ENCODE peak calls at places on chromosomes 6 and 20, in four cellular contexts. One of them, this sample, is unnamed. For H3K27me3 and H3K79me2, the result is how much of the 10 kb centered on the place peaks cover.

GRCh38 chr6:33592595-33593413 is 12.7 kb upstream of the BAK1 start:
- DNase-seq in SK-N-SH: no peak
- DNase-seq in HCT116: no peak
- DNase-seq in fibroblast of lung: peak
- DNase-seq in this sample: peak

GRCh38 chr6:143060354-143060805 is 309 bp upstream of the AIG1 start:
- DNase-seq in fibroblast of lung: peak
- DNase-seq in HCT116: peak
- DNase-seq in SK-N-SH: peak
- DNase-seq in this sample: peak

GRCh38 chr6:38349795-38350194 is 289.9 kb downstream of the BTBD9 start:
- DNase-seq in HCT116: no peak
- DNase-seq in fibroblast of lung: peak
- DNase-seq in SK-N-SH: no peak
- DNase-seq in this sample: peak

GRCh38 chr6:111527367-111527766 is 44.3 kb upstream of the REV3L start:
- DNase-seq in HCT116: no peak
- DNase-seq in fibroblast of lung: no peak
- DNase-seq in SK-N-SH: no peak
- DNase-seq in this sample: no peak

GRCh38 chr6:5813625-5814027 is 193.1 kb downstream of the NRN1 start:
- DNase-seq in fibroblast of lung: no peak
- DNase-seq in HCT116: no peak
- DNase-seq in SK-N-SH: no peak
- DNase-seq in this sample: no peak

GRCh38 chr20:17327185-17327780 is 100.4 kb downstream of the PCSK2 start:
- DNase-seq in SK-N-SH: no peak
- DNase-seq in fibroblast of lung: no peak
- DNase-seq in HCT116: no peak
- DNase-seq in this sample: no peak

GRCh38 chr6:42451146-42451594 is 556 bp downstream of the TRERF1 start:
- DNase-seq in fibroblast of lung: no peak
- DNase-seq in HCT116: no peak
- DNase-seq in SK-N-SH: no peak
- DNase-seq in this sample: no peak

GRCh38 chr20:19207541-19207940 is 4.9 kb upstream of the SLC24A3 start:
- DNase-seq in HCT116: no peak
- DNase-seq in fibroblast of lung: no peak
- DNase-seq in SK-N-SH: no peak
- DNase-seq in this sample: no peak

GRCh38 chr6:16377470-16377869 is 139.1 kb downstream of the GMPR start:
- DNase-seq in HCT116: no peak
- DNase-seq in SK-N-SH: no peak
- DNase-seq in fibroblast of lung: no peak
- DNase-seq in this sample: no peak

GRCh38 chr20:9467995-9468394 is 46.4 kb upstream of the LAMP5 start:
- DNase-seq in SK-N-SH: peak
- DNase-seq in fibroblast of lung: no peak
- DNase-seq in HCT116: no peak
- DNase-seq in this sample: no peak

GRCh38 chr20:59217162-59217561 is 53.5 kb downstream of the ZNF831 start:
- DNase-seq in fibroblast of lung: no peak
- DNase-seq in SK-N-SH: no peak
- DNase-seq in HCT116: no peak
- DNase-seq in this sample: no peak

GRCh38 chr6:34836008-34836407 is 44.1 kb downstream of the BLTP3A start:
- DNase-seq in fibroblast of lung: no peak
- DNase-seq in HCT116: no peak
- DNase-seq in SK-N-SH: no peak
- DNase-seq in this sample: no peak

GRCh38 chr6:84469144-84469543 is 241.7 kb upstream of the CEP162 start:
- DNase-seq in SK-N-SH: no peak
- DNase-seq in fibroblast of lung: no peak
- DNase-seq in HCT116: no peak
- DNase-seq in this sample: no peak

GRCh38 chr6:90028080-90028778 is 134.0 kb downstream of the GJA10 start:
- DNase-seq in SK-N-SH: peak
- DNase-seq in HCT116: no peak
- DNase-seq in fibroblast of lung: peak
- DNase-seq in this sample: no peak

GRCh38 chr6:130933712-130934200 is 106.5 kb downstream of the SMLR1 start:
- DNase-seq in fibroblast of lung: peak
- DNase-seq in HCT116: no peak
- DNase-seq in SK-N-SH: no peak
- DNase-seq in this sample: peak

GRCh38 chr6:7267521-7268091 is 45.4 kb downstream of the SSR1 start:
- DNase-seq in HCT116: peak
- DNase-seq in fibroblast of lung: peak
- DNase-seq in SK-N-SH: peak
- DNase-seq in this sample: peak

DNA sequence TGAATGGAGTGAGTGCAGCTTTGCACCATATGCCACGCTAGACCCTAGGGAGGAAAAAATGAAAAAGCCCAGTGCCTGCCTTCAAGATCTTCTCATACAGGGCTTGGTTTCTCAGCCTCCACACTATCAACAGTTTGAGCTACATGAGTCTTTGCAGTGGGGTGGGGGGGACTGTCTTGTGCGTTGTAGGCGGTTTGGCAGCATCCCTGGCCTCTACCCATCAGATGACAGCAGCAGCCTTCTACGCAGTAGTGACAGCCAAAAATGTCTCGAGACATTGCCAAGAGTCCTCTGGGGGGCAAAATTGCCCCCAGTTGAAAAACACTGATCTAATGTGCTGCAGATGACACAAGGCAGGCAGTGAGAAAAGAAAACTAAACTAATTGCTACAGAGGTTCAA is 6.2 kb downstream of the CDH22 start:
- DNase-seq in SK-N-SH: no peak
- DNase-seq in fibroblast of lung: no peak
- DNase-seq in HCT116: no peak
- DNase-seq in this sample: no peak
- H3K27me3 ChIP-seq in SK-N-SH: under half
- H3K27me3 ChIP-seq in fibroblast of lung: under half
- H3K27me3 ChIP-seq in HCT116: under half
- H3K27me3 ChIP-seq in this sample: under half

DNA sequence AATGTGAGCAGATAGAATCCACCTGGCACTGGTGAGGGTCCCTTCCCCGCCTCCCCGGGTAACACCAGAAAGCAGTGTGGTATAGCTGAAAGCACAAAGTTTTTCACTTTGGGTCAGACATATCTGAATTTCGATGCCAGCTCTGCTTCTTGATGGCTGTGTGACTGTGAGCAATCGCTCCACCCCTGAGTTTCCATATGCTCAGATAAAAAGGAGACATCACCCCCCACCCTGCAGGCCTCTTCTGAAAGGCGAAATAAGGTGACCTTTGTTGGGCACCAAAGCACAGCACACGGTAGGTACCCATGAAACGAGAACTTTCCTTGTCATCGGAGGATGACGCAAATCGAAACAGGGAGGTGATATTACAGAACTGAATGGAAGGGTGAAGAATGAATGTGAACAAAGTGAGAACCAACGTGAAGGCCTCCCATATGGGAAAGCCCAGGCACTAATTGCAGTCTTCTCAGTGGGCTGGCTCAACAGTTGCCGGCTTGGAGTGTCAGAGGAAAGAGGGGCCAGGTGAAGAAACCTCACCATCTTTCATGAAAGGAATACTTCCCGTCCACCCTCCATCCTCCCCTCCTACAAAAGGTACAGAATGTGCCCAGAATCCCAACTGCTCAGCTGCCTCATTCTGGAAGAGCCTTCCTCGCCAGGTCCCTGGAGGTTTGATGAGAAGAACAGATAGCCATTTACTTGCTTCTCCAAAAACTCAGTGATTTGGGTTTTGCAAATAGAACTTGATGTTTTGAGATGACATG is 61.8 kb downstream of the NFATC2 start:
- DNase-seq in fibroblast of lung: no peak
- DNase-seq in SK-N-SH: no peak
- DNase-seq in HCT116: no peak
- DNase-seq in this sample: no peak
- H3K79me2 ChIP-seq in fibroblast of lung: under half
- H3K79me2 ChIP-seq in SK-N-SH: under half
- H3K79me2 ChIP-seq in HCT116: under half
- H3K79me2 ChIP-seq in this sample: under half

DNA sequence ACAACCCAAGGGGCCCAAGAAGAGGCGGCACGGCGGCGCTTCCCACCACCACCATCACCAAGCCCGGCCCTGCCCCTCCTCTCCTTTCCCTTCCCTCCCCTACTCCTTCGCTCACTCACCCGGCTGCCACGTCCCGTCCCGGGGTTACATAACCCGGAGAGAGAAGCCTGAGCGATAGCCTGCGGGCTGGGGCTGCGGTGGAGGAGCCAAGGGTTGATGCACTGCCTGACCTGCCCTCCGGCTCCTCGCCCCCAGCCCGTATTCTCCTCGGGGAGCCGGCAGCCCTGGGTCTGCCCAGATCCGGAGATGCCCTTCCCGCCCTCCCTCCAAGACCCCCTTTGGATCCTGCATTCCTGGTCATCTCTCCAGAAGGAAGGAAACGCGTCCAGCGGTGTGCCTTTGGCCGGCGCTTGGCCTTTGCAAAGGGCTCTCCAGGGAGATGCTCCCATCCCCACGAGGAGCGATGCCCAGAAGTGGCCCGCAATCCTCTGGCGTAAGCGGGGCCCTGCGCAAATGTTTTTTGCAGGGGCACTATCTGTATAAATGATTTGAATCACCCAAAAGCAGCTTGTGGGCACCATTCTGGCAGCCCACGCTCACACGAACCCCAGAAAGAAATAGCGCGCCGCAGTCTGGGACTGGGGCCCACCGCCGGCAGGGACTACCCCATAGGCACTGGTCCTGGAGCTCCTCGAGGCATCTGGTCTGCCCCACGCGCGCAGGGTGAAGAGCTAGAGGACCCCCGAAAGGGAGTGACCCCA is 4.7 kb upstream of the CPXM1 start:
- DNase-seq in fibroblast of lung: no peak
- DNase-seq in SK-N-SH: peak
- DNase-seq in HCT116: no peak
- DNase-seq in this sample: peak
- H3K27me3 ChIP-seq in fibroblast of lung: half or more
- H3K27me3 ChIP-seq in SK-N-SH: under half
- H3K27me3 ChIP-seq in HCT116: under half
- H3K27me3 ChIP-seq in this sample: half or more

GRCh38 chr6:119337252-119337651 is 12.3 kb downstream of the MAN1A1 start:
- DNase-seq in SK-N-SH: no peak
- DNase-seq in HCT116: no peak
- DNase-seq in fibroblast of lung: no peak
- DNase-seq in this sample: no peak
- H3K79me2 ChIP-seq in SK-N-SH: under half
- H3K79me2 ChIP-seq in HCT116: under half
- H3K79me2 ChIP-seq in fibroblast of lung: under half
- H3K79me2 ChIP-seq in this sample: under half